ENCODE peak calls at places on chromosomes 5 and 9, in four cellular contexts. H is cardiac fibroblast, D is fibroblast of the aortic adventitia, G is astrocyte of the hippocampus. X is an unnamed sample.

GRCh38 chr5:177491429-177491945 is 5.9 kb downstream of the PDLIM7 start:
- DNase-seq in H (peak), D (peak), G (peak), X (no peak)

GRCh38 chr5:162837161-162837560 is 600.2 kb upstream of the CCNG1 start:
- DNase-seq in H (no peak), D (no peak), G (no peak), X (no peak)

GRCh38 chr9:4964540-4964939 is 20.5 kb upstream of the JAK2 start:
- DNase-seq in H (peak), D (no peak), G (peak), X (no peak)

GRCh38 chr5:167269146-167269545 is 1022.3 kb upstream of the WWC1 start:
- DNase-seq in H (no peak), D (no peak), G (no peak), X (no peak)

GRCh38 chr5:761206-761771 is 23.2 kb downstream of the ZDHHC11B start:
- DNase-seq in H (no peak), D (no peak), G (no peak), X (no peak)

GRCh38 chr5:177085985-177086917 is at the start of gene FGFR4:
- DNase-seq in H (peak), D (peak), G (peak), X (peak)

GRCh38 chr5:77152441-77152840 is 58.0 kb upstream of the PDE8B start:
- DNase-seq in H (no peak), D (no peak), G (peak), X (peak)

GRCh38 chr9:105959491-105959890 is 265.1 kb downstream of the TMEM38B start:
- DNase-seq in H (no peak), D (no peak), G (no peak), X (no peak)

X was measured in amniotic epithelial cell.